ENCODE peak calls at places on chromosomes 7 and 10, in five cellular contexts. X is activated T-cell treated with anti-CD3 and anti-CD28 coated beads, Interleukin-2, amount 50 U/mL, for 1 hour; N is left colon; U is HL-60; L is GM12865. J is an unnamed sample.

GRCh38 chr7:127918130-127918529 is 113.1 kb downstream of the LRRC4 start:
- DNase-seq in U (no peak), L (no peak), N (no peak), X (no peak), J (no peak)

GRCh38 chr7:100483728-100484635 is at the start of gene NYAP1:
- DNase-seq in X (peak), L (peak), U (no peak), N (peak), J (peak)

GRCh38 chr7:41003031-41003925 is 699.6 kb downstream of the INHBA start:
- DNase-seq in N (peak), X (no peak), L (peak), U (peak), J (peak)

GRCh38 chr10:110404374-110404773 is 93.3 kb upstream of the DUSP5 start:
- DNase-seq in L (no peak), N (no peak), U (no peak), X (no peak), J (no peak)

GRCh38 chr10:122746408-122746807 is 46.8 kb upstream of the C10orf120 start:
- DNase-seq in N (no peak), X (no peak), U (no peak), L (no peak), J (no peak)

GRCh38 chr10:118792501-118792900 is 37.7 kb upstream of the CACUL1 start:
- DNase-seq in L (no peak), U (peak), N (no peak), X (no peak), J (no peak)

GRCh38 chr10:126661841-126662520 is 8.5 kb downstream of the C10orf90 start:
- DNase-seq in X (no peak), U (no peak), N (no peak), L (no peak), J (no peak)

GRCh38 chr7:96414931-96415292 is 93.0 kb upstream of the SLC25A13 start:
- DNase-seq in L (peak), U (peak), X (no peak), N (peak), J (peak)

GRCh38 chr10:30857803-30858202 is 173.9 kb downstream of the ZNF438 start:
- DNase-seq in L (no peak), U (peak), N (no peak), X (no peak), J (no peak)

GRCh38 chr10:34464000-34464399 is 351.1 kb downstream of the PARD3 start:
- DNase-seq in X (no peak), L (no peak), N (no peak), U (no peak), J (no peak)

GRCh38 chr7:27053153-27053552 is 42.6 kb downstream of the HOXA1 start:
- DNase-seq in L (no peak), U (no peak), N (no peak), X (no peak), J (no peak)

GRCh38 chr7:107564553-107565298 is 955 bp downstream of the DUS4L start:
- DNase-seq in X (no peak), L (no peak), N (no peak), U (no peak), J (no peak)

GRCh38 chr10:88759366-88760101 is at the start of gene LIPN:
- DNase-seq in L (peak), N (no peak), X (no peak), U (peak), J (no peak)

GRCh38 chr7:18753972-18754610 is 258.5 kb downstream of the HDAC9 start:
- DNase-seq in X (no peak), N (no peak), L (no peak), U (no peak), J (no peak)

GRCh38 chr10:8946451-8946850 is 892.0 kb downstream of the GATA3 start:
- DNase-seq in L (no peak), X (no peak), U (no peak), N (no peak), J (no peak)

GRCh38 chr7:151408839-151409554 is 841 bp downstream of the WDR86 start:
- DNase-seq in N (no peak), L (peak), U (peak), X (peak), J (no peak)

GRCh38 chr7:129238546-129238945 is 13.7 kb downstream of the AHCYL2 start:
- DNase-seq in L (peak), X (no peak), N (no peak), U (no peak), J (no peak)

GRCh38 chr10:102773986-102774385 is 30.2 kb downstream of the WBP1L start:
- DNase-seq in L (peak), X (no peak), U (peak), N (peak), J (no peak)

GRCh38 chr7:91876391-91877133 is 3.9 kb downstream of the MTERF1 start:
- DNase-seq in X (no peak), U (no peak), N (no peak), L (no peak), J (no peak)

GRCh38 chr10:126097558-126098215 is 201.3 kb downstream of the FANK1 start:
- DNase-seq in L (no peak), N (no peak), X (no peak), U (no peak), J (no peak)

GRCh38 chr10:31709028-31709427 is 219.6 kb downstream of the ARHGAP12 start:
- DNase-seq in N (no peak), U (no peak), L (peak), X (no peak), J (no peak)

GRCh38 chr7:68688416-68689086 is 909.7 kb upstream of the AUTS2 start:
- DNase-seq in L (no peak), U (no peak), N (no peak), X (no peak), J (no peak)

GRCh38 chr7:44712012-44712411 is 36.6 kb upstream of the ZMIZ2 start:
- DNase-seq in X (no peak), N (no peak), L (no peak), U (no peak), J (no peak)

GRCh38 chr10:63007112-63007511 is 126.0 kb upstream of the NRBF2 start:
- DNase-seq in L (no peak), X (no peak), U (no peak), N (no peak), J (no peak)

J was measured in GM13977.